ENCODE peak calls at places on chromosomes 2 and 18, in eight cellular contexts. B, Y, Q, D, E, Z, F and H are unnamed samples. For H3K4me1 and H3K27me3, the result is how much of the 10 kb centered on the place peaks cover.

GRCh38 chr18:48975817-48976649 is 25.3 kb upstream of the SMAD7 start:
- DNase-seq in B (no peak), Y (peak), Q (peak), D (no peak), E (peak), Z (peak), F (no peak), H (peak)

GRCh38 chr2:98028931-98029717 is 33.4 kb upstream of the TMEM131 start:
- DNase-seq in B (no peak), Y (no peak), Q (no peak), D (no peak), E (no peak), Z (peak), F (no peak), H (no peak)

GRCh38 chr18:41767960-41768359 is 187.1 kb upstream of the PIK3C3 start:
- DNase-seq in B (no peak), Y (no peak), Q (no peak), D (no peak), E (no peak), Z (peak), F (no peak), H (no peak)

GRCh38 chr2:20224716-20225293 is at the start of gene SDC1:
- DNase-seq in B (no peak), Y (peak), Q (no peak), D (no peak), E (peak), Z (peak), F (no peak), H (peak)

GRCh38 chr18:79851489-79851888 is 53.8 kb downstream of the KCNG2 start:
- DNase-seq in B (no peak), Y (no peak), Q (no peak), D (no peak), E (no peak), Z (no peak), F (no peak), H (no peak)

GRCh38 chr2:113755690-113756063 is 765 bp downstream of the SLC35F5 start:
- DNase-seq in B (peak), Y (no peak), Q (no peak), D (no peak), E (peak), Z (no peak), F (no peak), H (no peak)

GRCh38 chr18:26003391-26003790 is 87.0 kb downstream of the SS18 start:
- DNase-seq in B (peak), Y (no peak), Q (no peak), D (no peak), E (no peak), Z (no peak), F (no peak), H (no peak)

GRCh38 chr2:31812051-31812798 is 198.6 kb downstream of the MEMO1 start:
- DNase-seq in B (no peak), Y (no peak), Q (no peak), D (no peak), E (no peak), Z (no peak), F (no peak), H (no peak)

GRCh38 chr2:51995293-51995692 is 963.4 kb upstream of the NRXN1 start:
- DNase-seq in B (no peak), Y (no peak), Q (no peak), D (no peak), E (no peak), Z (no peak), F (no peak), H (no peak)

GRCh38 chr18:57790316-57790715 is 12.8 kb downstream of the ATP8B1 start:
- DNase-seq in B (no peak), Y (no peak), Q (no peak), D (no peak), E (no peak), Z (no peak), F (no peak), H (no peak)
- H3K4me1 ChIP-seq in B (under half), Y (under half), Q (half or more), D (half or more), E (half or more), Z (under half), F (half or more), H (half or more)

GRCh38 chr2:241273552-241273988 is 41.9 kb downstream of the HDLBP start:
- DNase-seq in B (no peak), Y (no peak), Q (no peak), D (no peak), E (no peak), Z (peak), F (no peak), H (no peak)
- TF ChIP-seq CTCF in B (no peak), Y (no peak), Q (no peak), D (peak), E (no peak), Z (peak), F (no peak), H (no peak)

GRCh38 chr2:118769707-118770400 is 77.6 kb downstream of the EN1 start:
- DNase-seq in B (no peak), Y (no peak), Q (no peak), D (no peak), E (no peak), Z (no peak), F (no peak), H (peak)

GRCh38 chr2:118772487-118773200 is 74.8 kb downstream of the EN1 start:
- DNase-seq in B (no peak), Y (no peak), Q (no peak), D (no peak), E (no peak), Z (no peak), F (no peak), H (no peak)

GRCh38 chr2:118779362-118779761 is 68.1 kb downstream of the EN1 start:
- DNase-seq in B (no peak), Y (no peak), Q (no peak), D (no peak), E (no peak), Z (no peak), F (no peak), H (no peak)

DNA sequence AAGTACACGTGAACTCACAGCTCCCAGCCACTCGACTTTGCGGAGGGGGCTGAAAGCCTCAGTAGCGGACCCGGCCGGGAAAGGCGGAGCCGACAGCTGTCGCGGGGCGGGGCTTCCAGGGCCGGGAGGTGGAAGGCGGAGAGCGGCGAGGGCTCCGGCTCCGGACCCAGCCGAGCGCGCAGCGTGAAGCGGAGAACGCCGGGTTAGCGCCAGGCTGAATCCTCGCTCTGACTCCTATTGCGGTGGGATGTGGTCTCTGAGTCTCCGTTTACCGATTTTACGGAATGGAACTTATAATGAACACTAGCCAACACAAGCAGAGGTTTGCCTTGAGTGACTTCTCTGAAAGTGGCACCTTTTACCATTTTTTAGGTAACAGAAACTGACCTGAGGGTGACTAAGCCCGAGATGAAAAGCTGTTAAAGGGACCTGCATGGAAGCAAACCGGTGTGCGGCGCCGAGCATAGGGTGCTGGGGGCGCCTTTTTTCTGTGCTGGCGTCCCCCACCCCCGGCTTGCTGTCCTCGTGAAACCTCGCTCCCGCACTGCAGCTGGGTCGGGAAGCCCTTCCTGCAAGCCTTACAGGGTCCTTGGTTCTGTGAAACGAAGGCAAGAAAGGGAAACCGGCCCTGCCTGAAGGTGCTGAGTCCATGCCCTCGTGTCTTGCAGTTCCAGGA is 72.9 kb downstream of the EN1 start:
- DNase-seq in B (no peak), Y (no peak), Q (peak), D (no peak), E (peak), Z (peak), F (peak), H (peak)
- H3K27me3 ChIP-seq in B (under half), Y (under half), Q (half or more), D (under half), E (half or more), Z (half or more), F (under half), H (under half)

GRCh38 chr2:163351966-163352365 is 383.8 kb downstream of the FIGN start:
- DNase-seq in B (no peak), Y (no peak), Q (no peak), D (no peak), E (no peak), Z (no peak), F (no peak), H (no peak)
- H3K4me1 ChIP-seq in B (under half), Y (under half), Q (under half), D (under half), E (under half), Z (under half), F (under half), H (under half)

DNA sequence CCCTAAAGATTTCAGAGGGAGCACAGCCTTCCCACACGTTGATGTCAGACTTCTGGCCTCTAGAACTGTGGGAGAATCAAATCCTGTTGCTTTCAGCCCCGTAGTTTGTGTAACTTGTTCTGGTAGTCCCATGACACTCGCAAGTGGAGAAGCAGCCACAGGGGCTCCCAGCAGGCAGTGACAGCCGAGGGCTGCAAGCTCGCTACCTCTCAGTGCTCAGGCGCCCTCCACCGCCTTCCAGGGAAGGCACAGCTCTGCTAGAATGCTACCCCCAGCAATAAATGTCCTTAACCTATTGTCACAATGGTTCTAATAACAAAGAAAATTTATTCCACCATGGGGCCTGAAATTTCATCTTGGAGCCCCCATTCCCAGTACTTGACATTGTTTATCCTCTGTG is 143.1 kb upstream of the ZNF236 start:
- DNase-seq in B (no peak), Y (no peak), Q (no peak), D (no peak), E (no peak), Z (peak), F (no peak), H (no peak)
- TF ChIP-seq CTCF in B (no peak), Y (no peak), Q (no peak), D (no peak), E (no peak), Z (peak), F (no peak), H (no peak)

DNA sequence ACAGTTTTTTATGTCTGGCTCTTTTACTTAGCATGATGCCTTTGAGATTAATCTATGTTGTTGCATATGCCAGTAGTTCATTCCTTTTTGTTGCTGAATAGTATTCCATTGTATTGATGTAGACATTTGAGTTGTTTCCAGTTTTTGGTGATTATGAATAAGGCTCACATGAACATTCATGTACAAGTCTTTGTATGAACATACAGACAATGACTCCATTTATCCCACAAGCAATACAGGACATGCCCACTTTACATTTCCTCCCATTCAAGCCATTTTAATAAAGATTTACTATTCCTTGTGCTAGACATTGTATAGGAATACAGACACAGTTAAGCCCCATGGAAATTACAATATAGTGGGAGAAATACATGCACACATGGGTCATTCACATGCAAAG is 118.0 kb downstream of the TRIM43 start:
- DNase-seq in B (no peak), Y (no peak), Q (no peak), D (no peak), E (no peak), Z (no peak), F (no peak), H (no peak)
- H3K27me3 ChIP-seq in B (under half), Y (under half), Q (under half), D (under half), E (under half), Z (under half), F (under half), H (under half)

GRCh38 chr2:182819412-182819811 is 47.0 kb downstream of the FRZB start:
- DNase-seq in B (no peak), Y (no peak), Q (no peak), D (no peak), E (no peak), Z (no peak), F (no peak), H (no peak)
- H3K4me1 ChIP-seq in B (under half), Y (under half), Q (under half), D (under half), E (under half), Z (under half), F (under half), H (under half)

DNA sequence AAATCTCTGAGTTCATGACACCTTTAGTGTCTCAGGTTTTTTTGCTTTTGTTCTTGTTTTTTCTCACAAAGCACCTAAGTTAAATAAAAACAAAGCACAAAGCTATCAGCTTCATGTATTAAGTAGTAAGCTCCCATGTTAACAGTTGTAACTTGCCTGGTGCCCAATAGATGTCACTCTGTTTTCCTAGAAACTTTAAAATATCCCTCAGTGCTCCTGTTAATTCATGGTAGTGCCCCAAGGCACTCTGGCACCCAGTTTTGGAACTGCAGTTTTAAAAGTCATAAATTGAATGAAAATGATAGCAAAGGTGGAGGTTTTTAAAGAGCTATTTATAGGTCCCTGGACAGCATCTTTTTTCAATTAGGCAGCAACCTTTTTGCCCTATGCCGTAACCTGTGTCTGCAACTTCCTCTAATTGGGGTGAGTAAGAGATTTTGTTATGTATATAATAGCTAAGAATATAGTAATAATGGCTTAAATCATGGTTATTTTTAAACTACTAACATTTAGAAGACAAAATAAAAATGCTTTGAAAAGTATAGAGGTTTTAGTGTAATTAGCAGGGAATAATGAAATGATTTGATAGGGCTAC is 555.0 kb upstream of the TMEFF2 start:
- DNase-seq in B (no peak), Y (no peak), Q (no peak), D (peak), E (no peak), Z (peak), F (no peak), H (no peak)
- TF ChIP-seq CTCF in B (no peak), Y (no peak), Q (no peak), D (peak), E (no peak), Z (peak), F (no peak), H (no peak)

GRCh38 chr2:178194600-178195389 is 483 bp downstream of the OSBPL6 start:
- DNase-seq in B (no peak), Y (peak), Q (peak), D (no peak), E (peak), Z (peak), F (no peak), H (peak)
- H3K27me3 ChIP-seq in B (under half), Y (under half), Q (under half), D (under half), E (under half), Z (under half), F (under half), H (under half)